ENCODE peak calls at places on chromosomes 4 and X, in four cellular contexts. One of them, this sample, is unnamed.
A peak's percentile ranks its signal among the peaks of the same experiment; 100 is the strongest.

GRCh38 chr4:25180524-25181131 is 20.4 kb upstream of the SEPSECS start:
- DNase-seq in GM12878: no peak
- DNase-seq in HepG2: peak; percentile 56
- DNase-seq in K562: peak; percentile 33
- DNase-seq in this sample: peak; percentile 28

GRCh38 chr4:47915378-47915777 is 995 bp upstream of the NFXL1 start:
- DNase-seq in HepG2: no peak
- DNase-seq in GM12878: no peak
- DNase-seq in K562: no peak
- DNase-seq in this sample: no peak

GRCh38 chr4:94406668-94407437 is 44.9 kb upstream of the PDLIM5 start:
- DNase-seq in HepG2: peak; percentile 73
- DNase-seq in GM12878: peak; percentile 25
- DNase-seq in K562: peak; percentile 39
- DNase-seq in this sample: peak; percentile 48

GRCh38 chrX:95754411-95754810 is 930.2 kb upstream of the DIAPH2 start:
- DNase-seq in HepG2: no peak
- DNase-seq in GM12878: no peak
- DNase-seq in K562: no peak
- DNase-seq in this sample: no peak

GRCh38 chr4:8119877-8120276 is 38.7 kb downstream of the ABLIM2 start:
- DNase-seq in GM12878: no peak
- DNase-seq in HepG2: no peak
- DNase-seq in K562: no peak
- DNase-seq in this sample: no peak

GRCh38 chr4:44984083-44984482 is 257.7 kb upstream of the GNPDA2 start:
- DNase-seq in HepG2: no peak
- DNase-seq in K562: no peak
- DNase-seq in GM12878: no peak
- DNase-seq in this sample: no peak

GRCh38 chrX:40513012-40513411 is 67.8 kb upstream of the ATP6AP2 start:
- DNase-seq in K562: no peak
- DNase-seq in HepG2: peak; percentile 84
- DNase-seq in GM12878: no peak
- DNase-seq in this sample: no peak

GRCh38 chrX:69031971-69032391 is 133.3 kb downstream of the PJA1 start:
- DNase-seq in HepG2: no peak
- DNase-seq in K562: no peak
- DNase-seq in GM12878: no peak
- DNase-seq in this sample: peak; percentile 1

GRCh38 chr4:150569384-150569987 is 12.5 kb upstream of the MAB21L2 start:
- DNase-seq in GM12878: no peak
- DNase-seq in HepG2: no peak
- DNase-seq in K562: peak; percentile 54
- DNase-seq in this sample: no peak

GRCh38 chr4:10083861-10084641 is 32.5 kb downstream of the WDR1 start:
- DNase-seq in GM12878: no peak
- DNase-seq in K562: no peak
- DNase-seq in HepG2: no peak
- DNase-seq in this sample: no peak

GRCh38 chrX:129876734-129877395 is 29.1 kb upstream of the UTP14A start:
- DNase-seq in GM12878: no peak
- DNase-seq in HepG2: peak; percentile 78
- DNase-seq in K562: no peak
- DNase-seq in this sample: no peak

GRCh38 chr4:15233626-15234025 is 194.2 kb upstream of the C1QTNF7 start:
- DNase-seq in K562: no peak
- DNase-seq in GM12878: no peak
- DNase-seq in HepG2: no peak
- DNase-seq in this sample: no peak

GRCh38 chr4:1369484-1370079 is 22.6 kb downstream of the UVSSA start:
- DNase-seq in GM12878: no peak
- DNase-seq in HepG2: no peak
- DNase-seq in K562: no peak
- DNase-seq in this sample: no peak

GRCh38 chr4:74284074-74284473 is 24.2 kb upstream of the EPGN start:
- DNase-seq in GM12878: no peak
- DNase-seq in K562: no peak
- DNase-seq in HepG2: no peak
- DNase-seq in this sample: no peak

GRCh38 chr4:176383273-176384077 is 63.7 kb downstream of the SPCS3 start:
- DNase-seq in GM12878: no peak
- DNase-seq in HepG2: no peak
- DNase-seq in K562: no peak
- DNase-seq in this sample: no peak

GRCh38 chrX:2452317-2452784 is 48.4 kb downstream of the DHRSX start:
- DNase-seq in HepG2: no peak
- DNase-seq in K562: peak; percentile 21
- DNase-seq in GM12878: no peak
- DNase-seq in this sample: no peak

GRCh38 chrX:30504309-30504708 is 73.3 kb downstream of the TASL start:
- DNase-seq in GM12878: peak; percentile 5
- DNase-seq in HepG2: peak; percentile 20
- DNase-seq in K562: peak; percentile 3
- DNase-seq in this sample: peak; percentile 12

GRCh38 chr4:25320374-25321172 is 8.0 kb downstream of the ZCCHC4 start:
- DNase-seq in GM12878: no peak
- DNase-seq in K562: no peak
- DNase-seq in HepG2: no peak
- DNase-seq in this sample: no peak

GRCh38 chr4:121277194-121278105 is 103.4 kb downstream of the QRFPR start:
- DNase-seq in HepG2: peak; percentile 27
- DNase-seq in K562: peak; percentile 17
- DNase-seq in GM12878: no peak
- DNase-seq in this sample: peak; percentile 58

GRCh38 chrX:37578045-37578444 is 6.6 kb downstream of the LANCL3 start:
- DNase-seq in K562: no peak
- DNase-seq in GM12878: no peak
- DNase-seq in HepG2: no peak
- DNase-seq in this sample: no peak

GRCh38 chrX:20317873-20318272 is 51.2 kb upstream of the RPS6KA3 start:
- DNase-seq in HepG2: no peak
- DNase-seq in K562: no peak
- DNase-seq in GM12878: no peak
- DNase-seq in this sample: no peak

GRCh38 chrX:48683411-48683982 is at the start of gene WAS:
- DNase-seq in GM12878: peak; percentile 35
- DNase-seq in HepG2: no peak
- DNase-seq in K562: no peak
- DNase-seq in this sample: no peak
- TF ChIP-seq FOXK2 in GM12878: no peak
- TF ChIP-seq FOXK2 in HepG2: no peak
- TF ChIP-seq FOXK2 in K562: no peak
- TF ChIP-seq FOXK2 in this sample: no peak

GRCh38 chr4:6986067-6986780 is 56.9 kb upstream of the TADA2B start:
- DNase-seq in HepG2: no peak
- DNase-seq in GM12878: no peak
- DNase-seq in K562: peak; percentile 48
- DNase-seq in this sample: peak; percentile 42
- TF ChIP-seq FOXK2 in HepG2: no peak
- TF ChIP-seq FOXK2 in GM12878: no peak
- TF ChIP-seq FOXK2 in K562: no peak
- TF ChIP-seq FOXK2 in this sample: no peak

GRCh38 chr4:11720292-11720691 is 291.6 kb upstream of the HS3ST1 start:
- DNase-seq in K562: no peak
- DNase-seq in GM12878: no peak
- DNase-seq in HepG2: no peak
- DNase-seq in this sample: peak; percentile 10

GRCh38 chr4:11729548-11729947 is 300.9 kb upstream of the HS3ST1 start:
- DNase-seq in K562: no peak
- DNase-seq in HepG2: no peak
- DNase-seq in GM12878: no peak
- DNase-seq in this sample: no peak

GRCh38 chr4:11722218-11722617 is 293.5 kb upstream of the HS3ST1 start:
- DNase-seq in K562: no peak
- DNase-seq in GM12878: no peak
- DNase-seq in HepG2: no peak
- DNase-seq in this sample: no peak

GRCh38 chr4:11728165-11728564 is 299.5 kb upstream of the HS3ST1 start:
- DNase-seq in GM12878: no peak
- DNase-seq in K562: no peak
- DNase-seq in HepG2: no peak
- DNase-seq in this sample: no peak

DNA sequence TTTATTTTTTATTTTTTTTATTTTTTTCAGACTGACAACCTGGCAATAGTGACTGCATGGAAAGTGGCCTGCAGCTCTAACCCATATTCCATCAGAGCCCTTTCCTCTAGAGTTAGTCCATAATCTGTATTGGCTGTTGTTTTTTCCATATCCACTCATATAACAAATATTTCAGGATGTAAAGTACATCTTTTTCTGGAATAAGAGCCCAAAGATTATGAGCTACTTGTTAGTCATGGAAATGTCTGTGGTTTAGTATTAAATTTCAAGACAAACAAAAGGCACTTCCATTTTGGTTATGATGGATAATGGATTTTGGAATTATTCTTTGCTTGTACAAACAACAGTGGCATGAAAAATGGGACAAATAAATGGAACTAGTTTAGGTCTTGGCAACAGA is 296.0 kb upstream of the HS3ST1 start:
- DNase-seq in GM12878: no peak
- DNase-seq in K562: no peak
- DNase-seq in HepG2: no peak
- DNase-seq in this sample: no peak
- TF ChIP-seq FOXK2 in GM12878: no peak
- TF ChIP-seq FOXK2 in K562: no peak
- TF ChIP-seq FOXK2 in HepG2: no peak
- TF ChIP-seq FOXK2 in this sample: no peak

GRCh38 chr4:159410076-159410777 is 307.3 kb downstream of the RAPGEF2 start:
- DNase-seq in GM12878: no peak
- DNase-seq in HepG2: no peak
- DNase-seq in K562: no peak
- DNase-seq in this sample: no peak

GRCh38 chr4:159416073-159416472 is 313.2 kb downstream of the RAPGEF2 start:
- DNase-seq in K562: no peak
- DNase-seq in GM12878: no peak
- DNase-seq in HepG2: peak; percentile 54
- DNase-seq in this sample: no peak

GRCh38 chr4:159414305-159414704 is 311.4 kb downstream of the RAPGEF2 start:
- DNase-seq in HepG2: no peak
- DNase-seq in GM12878: no peak
- DNase-seq in K562: no peak
- DNase-seq in this sample: no peak

GRCh38 chr4:159417006-159417405 is 314.1 kb downstream of the RAPGEF2 start:
- DNase-seq in GM12878: no peak
- DNase-seq in HepG2: no peak
- DNase-seq in K562: no peak
- DNase-seq in this sample: no peak

GRCh38 chr4:159413252-159413941 is 310.5 kb downstream of the RAPGEF2 start:
- DNase-seq in GM12878: no peak
- DNase-seq in HepG2: no peak
- DNase-seq in K562: no peak
- DNase-seq in this sample: no peak
- TF ChIP-seq FOXK2 in GM12878: no peak
- TF ChIP-seq FOXK2 in HepG2: no peak
- TF ChIP-seq FOXK2 in K562: no peak
- TF ChIP-seq FOXK2 in this sample: no peak

GRCh38 chr4:98822144-98822543 is 106.8 kb downstream of the EIF4E start:
- DNase-seq in GM12878: no peak
- DNase-seq in K562: peak; percentile 49
- DNase-seq in HepG2: no peak
- DNase-seq in this sample: no peak

GRCh38 chr4:98816816-98817215 is 112.1 kb downstream of the EIF4E start:
- DNase-seq in GM12878: no peak
- DNase-seq in K562: no peak
- DNase-seq in HepG2: no peak
- DNase-seq in this sample: no peak

GRCh38 chr4:98816386-98816785 is 112.5 kb downstream of the EIF4E start:
- DNase-seq in HepG2: no peak
- DNase-seq in GM12878: no peak
- DNase-seq in K562: no peak
- DNase-seq in this sample: no peak
- TF ChIP-seq FOXK2 in HepG2: no peak
- TF ChIP-seq FOXK2 in GM12878: no peak
- TF ChIP-seq FOXK2 in K562: no peak
- TF ChIP-seq FOXK2 in this sample: no peak

GRCh38 chrX:153723351-153724251 is 586 bp downstream of the BCAP31 start:
- DNase-seq in HepG2: peak; percentile 59
- DNase-seq in K562: peak; percentile 67
- DNase-seq in GM12878: no peak
- DNase-seq in this sample: peak; percentile 51

GRCh38 chrX:153724252-153725038 is at the start of the genes ABCD1 and BCAP31:
- DNase-seq in K562: peak; percentile 97
- DNase-seq in GM12878: peak; percentile 32
- DNase-seq in HepG2: peak; percentile 78
- DNase-seq in this sample: peak; percentile 95

GRCh38 chrX:153725832-153726285 is 1.2 kb downstream of the ABCD1 start:
- DNase-seq in HepG2: no peak
- DNase-seq in GM12878: no peak
- DNase-seq in K562: no peak
- DNase-seq in this sample: no peak

GRCh38 chrX:153726286-153727107 is 1.8 kb downstream of the ABCD1 start:
- DNase-seq in K562: peak; percentile 75
- DNase-seq in HepG2: peak; percentile 75
- DNase-seq in GM12878: peak; percentile 48
- DNase-seq in this sample: no peak

GRCh38 chrX:153725039-153725831 is 579 bp downstream of the ABCD1 start:
- DNase-seq in K562: no peak
- DNase-seq in HepG2: no peak
- DNase-seq in GM12878: no peak
- DNase-seq in this sample: no peak
- TF ChIP-seq FOXK2 in K562: no peak
- TF ChIP-seq FOXK2 in HepG2: no peak
- TF ChIP-seq FOXK2 in GM12878: no peak
- TF ChIP-seq FOXK2 in this sample: no peak

DNA sequence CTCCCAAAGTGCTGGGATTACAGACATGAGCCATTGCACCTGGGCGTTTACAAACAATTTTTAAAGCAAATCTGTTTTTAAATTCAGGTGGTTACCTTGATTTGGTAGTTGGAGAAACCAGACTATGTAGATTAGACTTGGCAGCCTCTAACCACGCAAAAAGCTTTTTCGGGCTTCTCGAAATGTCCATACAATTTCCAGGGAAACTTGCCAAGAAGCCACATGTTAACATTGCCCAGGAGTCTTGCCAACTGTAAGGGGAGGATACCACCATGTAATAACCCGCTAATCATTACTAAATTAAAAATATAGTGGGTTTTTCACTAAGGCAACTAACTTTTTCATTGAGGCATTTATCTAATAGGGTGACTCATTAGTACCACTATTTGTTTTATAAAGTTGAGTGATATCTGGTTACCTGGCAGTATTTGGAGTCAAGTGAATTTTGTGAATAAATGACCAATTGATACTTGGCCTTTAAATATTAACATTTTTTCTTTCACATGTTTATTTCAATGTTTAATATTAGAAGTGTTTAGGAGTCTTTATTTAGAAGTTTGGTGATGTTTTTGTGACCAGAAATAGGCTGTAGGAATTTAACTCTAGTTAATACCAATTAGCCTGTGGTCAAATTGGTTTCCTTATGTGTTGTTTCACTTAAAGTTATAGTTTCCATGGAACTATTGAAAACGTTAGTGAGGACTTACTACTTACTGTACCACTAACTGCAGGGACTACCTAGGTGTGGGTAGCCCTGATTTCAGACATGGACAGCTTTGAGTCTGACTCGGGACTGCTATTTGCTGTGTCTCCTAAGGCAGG is 61.3 kb downstream of the CLDN34 start:
- DNase-seq in HepG2: no peak
- DNase-seq in GM12878: no peak
- DNase-seq in K562: no peak
- DNase-seq in this sample: no peak
- TF ChIP-seq FOXK2 in HepG2: no peak
- TF ChIP-seq FOXK2 in GM12878: no peak
- TF ChIP-seq FOXK2 in K562: no peak
- TF ChIP-seq FOXK2 in this sample: no peak

This sample was measured in HEK293T.